ENCODE peak calls at places on chromosome 13, in eight cellular contexts. One of them, this sample, is unnamed.

GRCh38 chr13:52830946-52831345 is 17.5 kb downstream of the PCDH8 start:
- DNase-seq in GM23248: peak; percentile 12
- DNase-seq in ovary: no peak
- DNase-seq in psoas muscle: no peak
- DNase-seq in PC-3: peak; percentile 1
- DNase-seq in cardiac muscle cell: no peak
- DNase-seq in hepatocyte: no peak
- DNase-seq in mesendoderm: no peak
- DNase-seq in this sample: no peak

GRCh38 chr13:79779761-79780160 is 298.8 kb downstream of the NDFIP2 start:
- DNase-seq in hepatocyte: peak; percentile 41
- DNase-seq in cardiac muscle cell: peak; percentile 71
- DNase-seq in mesendoderm: peak; percentile 72
- DNase-seq in GM23248: peak; percentile 90
- DNase-seq in ovary: peak; percentile 26
- DNase-seq in PC-3: peak; percentile 37
- DNase-seq in psoas muscle: peak; percentile 64
- DNase-seq in this sample: peak; percentile 29

GRCh38 chr13:66803013-66803739 is 427.0 kb downstream of the PCDH9 start:
- DNase-seq in cardiac muscle cell: no peak
- DNase-seq in ovary: no peak
- DNase-seq in hepatocyte: no peak
- DNase-seq in mesendoderm: no peak
- DNase-seq in psoas muscle: no peak
- DNase-seq in PC-3: no peak
- DNase-seq in GM23248: no peak
- DNase-seq in this sample: no peak

GRCh38 chr13:95677564-95678386 is 836 bp downstream of the DNAJC3 start:
- DNase-seq in mesendoderm: peak; percentile 31
- DNase-seq in cardiac muscle cell: peak; percentile 45
- DNase-seq in PC-3: peak; percentile 21
- DNase-seq in hepatocyte: peak; percentile 25
- DNase-seq in GM23248: peak; percentile 65
- DNase-seq in psoas muscle: no peak
- DNase-seq in ovary: no peak
- DNase-seq in this sample: no peak

GRCh38 chr13:26698392-26699196 is 62.0 kb downstream of the GPR12 start:
- DNase-seq in hepatocyte: peak; percentile 87
- DNase-seq in mesendoderm: peak; percentile 86
- DNase-seq in PC-3: peak; percentile 86
- DNase-seq in GM23248: peak; percentile 92
- DNase-seq in ovary: peak; percentile 91
- DNase-seq in psoas muscle: peak; percentile 88
- DNase-seq in cardiac muscle cell: peak; percentile 92
- DNase-seq in this sample: peak; percentile 80

GRCh38 chr13:38223093-38223492 is 126.6 kb upstream of the UFM1 start:
- DNase-seq in cardiac muscle cell: peak; percentile 64
- DNase-seq in hepatocyte: peak; percentile 19
- DNase-seq in ovary: no peak
- DNase-seq in mesendoderm: peak; percentile 68
- DNase-seq in psoas muscle: no peak
- DNase-seq in GM23248: peak; percentile 35
- DNase-seq in PC-3: peak; percentile 19
- DNase-seq in this sample: no peak

GRCh38 chr13:70960841-70961443 is 852.7 kb upstream of the KLHL1 start:
- DNase-seq in hepatocyte: peak; percentile 64
- DNase-seq in mesendoderm: peak; percentile 27
- DNase-seq in cardiac muscle cell: peak; percentile 50
- DNase-seq in PC-3: peak; percentile 51
- DNase-seq in psoas muscle: no peak
- DNase-seq in ovary: no peak
- DNase-seq in GM23248: peak; percentile 36
- DNase-seq in this sample: no peak

GRCh38 chr13:52454459-52454824 is 836 bp upstream of the CKAP2 start:
- DNase-seq in psoas muscle: no peak
- DNase-seq in ovary: no peak
- DNase-seq in hepatocyte: peak; percentile 29
- DNase-seq in mesendoderm: peak; percentile 3
- DNase-seq in cardiac muscle cell: no peak
- DNase-seq in GM23248: no peak
- DNase-seq in PC-3: peak; percentile 11
- DNase-seq in this sample: no peak

GRCh38 chr13:76397413-76397812 is 488.8 kb downstream of the KCTD12 start:
- DNase-seq in hepatocyte: no peak
- DNase-seq in PC-3: no peak
- DNase-seq in ovary: no peak
- DNase-seq in GM23248: no peak
- DNase-seq in mesendoderm: no peak
- DNase-seq in cardiac muscle cell: no peak
- DNase-seq in psoas muscle: no peak
- DNase-seq in this sample: no peak

GRCh38 chr13:29922281-29922821 is 71.9 kb upstream of the UBL3 start:
- DNase-seq in hepatocyte: no peak
- DNase-seq in ovary: no peak
- DNase-seq in GM23248: peak; percentile 71
- DNase-seq in mesendoderm: no peak
- DNase-seq in cardiac muscle cell: peak; percentile 25
- DNase-seq in psoas muscle: no peak
- DNase-seq in PC-3: peak; percentile 66
- DNase-seq in this sample: no peak

GRCh38 chr13:96003304-96003703 is 49.9 kb downstream of the UGGT2 start:
- DNase-seq in cardiac muscle cell: peak; percentile 29
- DNase-seq in ovary: no peak
- DNase-seq in mesendoderm: peak; percentile 67
- DNase-seq in PC-3: peak; percentile 28
- DNase-seq in GM23248: peak; percentile 43
- DNase-seq in psoas muscle: no peak
- DNase-seq in hepatocyte: peak; percentile 12
- DNase-seq in this sample: no peak

GRCh38 chr13:107743983-107744382 is 471.4 kb downstream of the LIG4 start:
- DNase-seq in psoas muscle: no peak
- DNase-seq in PC-3: peak; percentile 27
- DNase-seq in GM23248: peak; percentile 86
- DNase-seq in hepatocyte: peak; percentile 26
- DNase-seq in cardiac muscle cell: peak; percentile 33
- DNase-seq in ovary: no peak
- DNase-seq in mesendoderm: peak; percentile 34
- DNase-seq in this sample: no peak

GRCh38 chr13:21924958-21925357 is 254.1 kb downstream of the FGF9 start:
- DNase-seq in psoas muscle: no peak
- DNase-seq in hepatocyte: no peak
- DNase-seq in mesendoderm: no peak
- DNase-seq in PC-3: no peak
- DNase-seq in cardiac muscle cell: no peak
- DNase-seq in GM23248: no peak
- DNase-seq in ovary: no peak
- DNase-seq in this sample: no peak

DNA sequence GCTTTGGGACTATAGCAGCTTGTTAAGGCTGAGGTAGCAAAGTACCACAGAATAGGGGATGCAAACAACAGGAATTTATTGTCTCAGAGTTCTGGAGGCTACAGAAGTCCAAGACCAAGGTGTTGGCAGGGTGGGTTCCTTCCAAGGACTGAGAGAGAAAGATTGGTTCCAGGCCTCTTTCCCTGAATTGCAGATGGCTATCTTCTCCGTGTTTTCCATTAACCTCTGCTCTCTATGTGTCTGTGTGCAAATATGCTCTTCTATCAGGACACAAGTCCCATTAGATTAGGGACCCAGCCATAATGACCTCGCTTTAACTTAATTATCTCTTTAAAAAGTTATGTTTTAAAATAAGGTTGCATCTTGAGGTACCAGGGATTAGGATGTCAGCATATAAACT is 1732.9 kb upstream of the SLC10A2 start:
- DNase-seq in mesendoderm: no peak
- DNase-seq in GM23248: no peak
- DNase-seq in hepatocyte: no peak
- DNase-seq in psoas muscle: no peak
- DNase-seq in ovary: no peak
- DNase-seq in PC-3: no peak
- DNase-seq in cardiac muscle cell: no peak
- DNase-seq in this sample: no peak
- H3K4me1 ChIP-seq in mesendoderm: no peaks in the 10 kb centered on the region
- H3K4me1 ChIP-seq in GM23248: no peaks in the 10 kb centered on the region
- H3K4me1 ChIP-seq in hepatocyte: no peaks in the 10 kb centered on the region
- H3K4me1 ChIP-seq in psoas muscle: peaks cover 6% of the 10 kb centered on the region
- H3K4me1 ChIP-seq in ovary: no peaks in the 10 kb centered on the region
- H3K4me1 ChIP-seq in PC-3: no peaks in the 10 kb centered on the region
- H3K4me1 ChIP-seq in cardiac muscle cell: no peaks in the 10 kb centered on the region
- H3K4me1 ChIP-seq in this sample: no peaks in the 10 kb centered on the region

GRCh38 chr13:32045963-32046785 is 14.6 kb downstream of the FRY start:
- DNase-seq in PC-3: no peak
- DNase-seq in hepatocyte: peak; percentile 56
- DNase-seq in mesendoderm: peak; percentile 25
- DNase-seq in GM23248: peak; percentile 53
- DNase-seq in ovary: no peak
- DNase-seq in psoas muscle: no peak
- DNase-seq in cardiac muscle cell: peak; percentile 87
- DNase-seq in this sample: no peak
- H3K27ac ChIP-seq in PC-3: no peak overlapping the region
- H3K27ac ChIP-seq in hepatocyte: peak overlapping the region; percentile 60
- H3K27ac ChIP-seq in mesendoderm: no peak overlapping the region
- H3K27ac ChIP-seq in GM23248: peak overlapping the region; percentile 6
- H3K27ac ChIP-seq in ovary: peak overlapping the region; percentile 55
- H3K27ac ChIP-seq in psoas muscle: no peak overlapping the region
- H3K27ac ChIP-seq in cardiac muscle cell: no peak overlapping the region
- H3K27ac ChIP-seq in this sample: no peak overlapping the region

GRCh38 chr13:40189885-40190655 is 476.4 kb downstream of the FOXO1 start:
- DNase-seq in psoas muscle: no peak
- DNase-seq in hepatocyte: peak; percentile 45
- DNase-seq in mesendoderm: peak; percentile 36
- DNase-seq in ovary: peak; percentile 38
- DNase-seq in GM23248: peak; percentile 52
- DNase-seq in PC-3: no peak
- DNase-seq in cardiac muscle cell: peak; percentile 52
- DNase-seq in this sample: no peak
- H3K4me1 ChIP-seq in psoas muscle: peaks cover 39% of the 10 kb centered on the region
- H3K4me1 ChIP-seq in hepatocyte: peaks cover 20% of the 10 kb centered on the region
- H3K4me1 ChIP-seq in mesendoderm: peaks cover 3% of the 10 kb centered on the region
- H3K4me1 ChIP-seq in ovary: peaks cover 8% of the 10 kb centered on the region
- H3K4me1 ChIP-seq in GM23248: peaks cover 47% of the 10 kb centered on the region
- H3K4me1 ChIP-seq in PC-3: peaks cover 7% of the 10 kb centered on the region
- H3K4me1 ChIP-seq in cardiac muscle cell: peaks cover 10% of the 10 kb centered on the region
- H3K4me1 ChIP-seq in this sample: peaks cover 78% of the 10 kb centered on the region

DNA sequence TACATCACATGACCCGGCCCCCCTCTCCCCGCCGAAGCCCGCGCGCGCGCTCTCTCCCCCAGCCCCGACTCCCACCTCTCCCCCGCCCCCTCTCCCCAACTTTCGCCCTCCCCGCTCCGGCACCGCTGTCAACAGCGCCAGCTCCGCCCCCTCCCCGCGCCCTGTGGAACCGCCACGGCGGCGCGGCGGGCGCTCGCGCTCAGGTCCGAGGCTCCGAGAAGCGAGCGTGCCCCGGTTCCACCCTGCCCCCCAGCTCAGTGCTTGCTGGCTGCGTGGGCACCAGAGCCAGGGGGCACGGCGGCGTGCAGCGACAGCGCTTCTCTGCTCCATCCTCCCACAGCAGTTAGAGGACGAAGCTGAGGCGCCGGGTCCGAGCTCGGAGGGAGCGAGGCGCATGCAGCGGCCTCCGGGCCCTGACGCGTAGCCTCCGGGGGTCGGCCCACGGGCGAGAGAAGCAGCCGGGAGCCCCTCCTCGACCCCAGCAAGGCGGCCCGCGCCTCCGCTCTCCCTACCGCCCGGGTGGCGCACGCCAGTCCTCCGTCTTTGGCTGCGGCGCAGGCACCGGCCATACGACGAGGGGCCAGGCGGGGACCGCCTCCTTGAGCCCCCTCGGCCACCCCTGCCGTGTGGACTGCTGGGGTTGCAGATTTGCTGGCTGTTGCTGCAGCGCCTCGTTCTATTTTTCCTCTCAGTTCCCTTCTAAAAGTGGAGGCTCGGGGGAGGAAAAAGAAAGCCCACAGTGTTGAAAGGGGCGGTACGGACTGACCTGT is 109.5 kb downstream of the KCNRG start:
- DNase-seq in ovary: peak; percentile 94
- DNase-seq in psoas muscle: peak; percentile 99
- DNase-seq in mesendoderm: peak; percentile 68
- DNase-seq in GM23248: peak; percentile 74
- DNase-seq in PC-3: peak; percentile 25
- DNase-seq in hepatocyte: peak; percentile 98
- DNase-seq in cardiac muscle cell: peak; percentile 98
- DNase-seq in this sample: peak; percentile 93
- H3K27ac ChIP-seq in ovary: peak overlapping the region; percentile 97
- H3K27ac ChIP-seq in psoas muscle: peak overlapping the region; percentile 100
- H3K27ac ChIP-seq in mesendoderm: no peak overlapping the region
- H3K27ac ChIP-seq in GM23248: peak overlapping the region; percentile 93
- H3K27ac ChIP-seq in PC-3: peak overlapping the region; percentile 87
- H3K27ac ChIP-seq in hepatocyte: peak overlapping the region; percentile 99
- H3K27ac ChIP-seq in cardiac muscle cell: peak overlapping the region; percentile 74
- H3K27ac ChIP-seq in this sample: peak overlapping the region; percentile 99

DNA sequence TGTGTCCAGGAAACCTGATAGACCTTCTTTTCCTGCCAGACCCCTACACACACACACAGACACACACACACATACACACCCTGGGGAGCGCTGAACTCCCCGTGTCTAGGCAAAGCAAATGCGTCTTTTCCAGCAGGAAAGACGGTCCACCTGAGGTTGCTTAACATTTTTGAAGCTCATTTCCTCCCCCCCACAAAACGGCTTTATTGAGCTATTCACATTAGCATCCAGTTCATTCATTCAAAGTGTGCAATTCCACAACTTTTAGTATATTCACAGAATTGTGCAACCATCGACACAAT is 3.4 kb downstream of the GSX1 start:
- DNase-seq in cardiac muscle cell: no peak
- DNase-seq in GM23248: no peak
- DNase-seq in hepatocyte: no peak
- DNase-seq in mesendoderm: no peak
- DNase-seq in psoas muscle: no peak
- DNase-seq in ovary: no peak
- DNase-seq in PC-3: no peak
- DNase-seq in this sample: no peak
- H3K4me1 ChIP-seq in cardiac muscle cell: no peaks in the 10 kb centered on the region
- H3K4me1 ChIP-seq in GM23248: no peaks in the 10 kb centered on the region
- H3K4me1 ChIP-seq in hepatocyte: no peaks in the 10 kb centered on the region
- H3K4me1 ChIP-seq in mesendoderm: peaks cover 2% of the 10 kb centered on the region
- H3K4me1 ChIP-seq in psoas muscle: peaks cover 13% of the 10 kb centered on the region
- H3K4me1 ChIP-seq in ovary: peaks cover 3% of the 10 kb centered on the region
- H3K4me1 ChIP-seq in PC-3: no peaks in the 10 kb centered on the region
- H3K4me1 ChIP-seq in this sample: peaks cover 48% of the 10 kb centered on the region

GRCh38 chr13:42967660-42968059 is 24.4 kb downstream of the EPSTI1 start:
- DNase-seq in mesendoderm: no peak
- DNase-seq in psoas muscle: no peak
- DNase-seq in PC-3: peak; percentile 24
- DNase-seq in ovary: no peak
- DNase-seq in GM23248: no peak
- DNase-seq in cardiac muscle cell: no peak
- DNase-seq in hepatocyte: no peak
- DNase-seq in this sample: no peak
- H3K27ac ChIP-seq in mesendoderm: no peak overlapping the region
- H3K27ac ChIP-seq in psoas muscle: no peak overlapping the region
- H3K27ac ChIP-seq in PC-3: no peak overlapping the region
- H3K27ac ChIP-seq in ovary: no peak overlapping the region
- H3K27ac ChIP-seq in GM23248: no peak overlapping the region
- H3K27ac ChIP-seq in cardiac muscle cell: no peak overlapping the region
- H3K27ac ChIP-seq in hepatocyte: peak overlapping the region; percentile 17
- H3K27ac ChIP-seq in this sample: no peak overlapping the region

GRCh38 chr13:45332831-45333219 is 8.2 kb downstream of the TPT1 start:
- DNase-seq in hepatocyte: no peak
- DNase-seq in GM23248: no peak
- DNase-seq in PC-3: no peak
- DNase-seq in mesendoderm: no peak
- DNase-seq in psoas muscle: no peak
- DNase-seq in cardiac muscle cell: no peak
- DNase-seq in ovary: no peak
- DNase-seq in this sample: no peak
- H3K4me1 ChIP-seq in hepatocyte: peaks cover 3% of the 10 kb centered on the region
- H3K4me1 ChIP-seq in GM23248: peaks cover 78% of the 10 kb centered on the region
- H3K4me1 ChIP-seq in PC-3: peaks cover 64% of the 10 kb centered on the region
- H3K4me1 ChIP-seq in mesendoderm: peaks cover 1% of the 10 kb centered on the region
- H3K4me1 ChIP-seq in psoas muscle: peaks cover 79% of the 10 kb centered on the region
- H3K4me1 ChIP-seq in cardiac muscle cell: peaks cover 3% of the 10 kb centered on the region
- H3K4me1 ChIP-seq in ovary: peaks cover 8% of the 10 kb centered on the region
- H3K4me1 ChIP-seq in this sample: peaks cover 38% of the 10 kb centered on the region

This sample was measured in tibial nerve.